ENCODE peak calls at places on chromosomes 13 and 19, in six cellular contexts. M is HEK293T, H is HT1080, R is Calu3, C is ureter, D is B cell. N is an unnamed sample.
A peak's percentile ranks its signal among the peaks of the same experiment; 100 is the strongest.

GRCh38 chr19:4140237-4140711 is 13.2 kb upstream of the CREB3L3 start:
- DNase-seq in M (peak; percentile 85), H (peak; percentile 59), R (peak; percentile 17), C (no peak), D (peak; percentile 53), N (peak; percentile 79)

GRCh38 chr13:78323848-78324247 is 279.5 kb downstream of the POU4F1 start:
- DNase-seq in M (no peak), H (no peak), R (no peak), C (no peak), D (no peak), N (peak; percentile 6)

GRCh38 chr13:43316997-43317396 is 293.6 kb downstream of the DNAJC15 start:
- DNase-seq in M (no peak), H (peak; percentile 78), R (no peak), C (peak; percentile 55), D (no peak), N (no peak)

GRCh38 chr19:1774999-1775772 is 21.9 kb downstream of the ONECUT3 start:
- DNase-seq in M (peak; percentile 69), H (peak; percentile 71), R (no peak), C (no peak), D (no peak), N (no peak)

GRCh38 chr19:16509141-16510061 is 13.2 kb downstream of the C19orf44 start:
- DNase-seq in M (no peak), H (no peak), R (no peak), C (no peak), D (no peak), N (no peak)

GRCh38 chr19:4589579-4590410 is 30.3 kb upstream of the SEMA6B start:
- DNase-seq in M (no peak), H (no peak), R (peak; percentile 48), C (no peak), D (no peak), N (no peak)

GRCh38 chr19:1237754-1238372 is at the start of gene CBARP:
- DNase-seq in M (peak; percentile 56), H (no peak), R (no peak), C (no peak), D (peak; percentile 61), N (no peak)

GRCh38 chr19:29562299-29563297 is 36.8 kb downstream of the VSTM2B start:
- DNase-seq in M (no peak), H (no peak), R (no peak), C (no peak), D (no peak), N (no peak)

GRCh38 chr13:44765076-44765475 is 188.9 kb upstream of the TSC22D1 start:
- DNase-seq in M (no peak), H (no peak), R (no peak), C (no peak), D (no peak), N (peak; percentile 98)

GRCh38 chr13:109867766-109868165 is 81.4 kb upstream of the IRS2 start:
- DNase-seq in M (no peak), H (no peak), R (no peak), C (no peak), D (no peak), N (peak; percentile 26)

GRCh38 chr19:14450168-14450874 is 17.2 kb downstream of the PKN1 start:
- DNase-seq in M (peak; percentile 99), H (peak; percentile 50), R (peak; percentile 52), C (no peak), D (peak; percentile 51), N (peak; percentile 3)

GRCh38 chr13:51980918-51981317 is 30.3 kb downstream of the ATP7B start:
- DNase-seq in M (no peak), H (no peak), R (no peak), C (no peak), D (no peak), N (no peak)

GRCh38 chr19:17264641-17264979 is at the start of gene USHBP1:
- DNase-seq in M (no peak), H (no peak), R (no peak), C (no peak), D (no peak), N (no peak)

GRCh38 chr19:4678881-4679379 is 8.8 kb upstream of the MYDGF start:
- DNase-seq in M (peak; percentile 94), H (no peak), R (no peak), C (no peak), D (no peak), N (no peak)

GRCh38 chr13:108981407-108981806 is 352.0 kb downstream of the MYO16 start:
- DNase-seq in M (no peak), H (no peak), R (no peak), C (no peak), D (no peak), N (no peak)

GRCh38 chr13:83065136-83065535 is 817.1 kb downstream of the SLITRK1 start:
- DNase-seq in M (no peak), H (peak; percentile 44), R (no peak), C (peak; percentile 72), D (no peak), N (no peak)

N was measured in small intestine.